ENCODE peak calls at places on chromosomes 11 and 22, in nine cellular contexts. J is HFFc6; M is GM10248; B is activated CD4-positive, CD25-positive, alpha-beta regulatory T cell; E is NCI-H1092 treated with DMSO at 0.1 percent for 48 hours; D is esophagus squamous epithelium; I is CD8-positive, alpha-beta memory T cell; S is GM06990; L is stimulated activated CD4-positive, alpha-beta T cell treated with anti-CD3 and anti-CD28 coated beads, Interleukin-15, amount 100 ng/mL, for 1 hour. C is an unnamed sample.

GRCh38 chr22:18035740-18036139 is 11.4 kb upstream of the MICAL3 start:
- DNase-seq in S (no peak), L (no peak), M (no peak), B (no peak), E (no peak), I (no peak), D (no peak), J (no peak), C (no peak)

GRCh38 chr11:126594921-126595367 is 239.5 kb downstream of the ST3GAL4 start:
- DNase-seq in J (no peak), E (peak), S (no peak), D (no peak), I (no peak), M (no peak), B (no peak), L (no peak), C (no peak)

GRCh38 chr11:124876818-124877630 is 11.8 kb downstream of the ROBO3 start:
- DNase-seq in E (no peak), S (no peak), M (peak), D (no peak), B (no peak), I (no peak), J (no peak), L (no peak), C (peak)

GRCh38 chr22:38298312-38299000 is 18.8 kb downstream of the CSNK1E start:
- DNase-seq in I (no peak), J (peak), B (no peak), E (no peak), L (peak), M (peak), D (no peak), S (no peak), C (no peak)

GRCh38 chr11:11972942-11973341 is 35.5 kb downstream of the DKK3 start:
- DNase-seq in M (no peak), S (no peak), B (no peak), L (no peak), I (no peak), J (no peak), E (no peak), D (no peak), C (no peak)

GRCh38 chr22:24402460-24403192 is 24.8 kb upstream of the ADORA2A start:
- DNase-seq in B (no peak), D (no peak), L (no peak), I (no peak), S (no peak), J (peak), E (peak), M (peak), C (no peak)

GRCh38 chr11:44899959-44900358 is 50.7 kb downstream of the TP53I11 start:
- DNase-seq in J (peak), B (no peak), L (peak), S (peak), D (no peak), I (no peak), M (no peak), E (no peak), C (no peak)

GRCh38 chr11:114134870-114135269 is 75.4 kb downstream of the ZBTB16 start:
- DNase-seq in B (no peak), S (no peak), E (no peak), J (peak), D (no peak), L (no peak), I (no peak), M (no peak), C (no peak)

GRCh38 chr11:22337571-22338464 is at the start of gene SLC17A6:
- DNase-seq in J (no peak), E (peak), I (no peak), B (no peak), D (no peak), L (no peak), S (no peak), M (peak), C (peak)

C was measured in NCI-H146.